ENCODE peak calls at places on chromosomes 13 and 19, in six cellular contexts. O is IMR-90, X is thyroid gland, T is H1, N is erythroblast, S is stomach. B is an unnamed sample.

GRCh38 chr13:112725346-112726017 is 35.6 kb downstream of the ATP11A start:
- DNase-seq in O (peak; percentile 62), T (no peak), N (no peak), S (no peak), X (peak; percentile 52), B (no peak)

GRCh38 chr13:82257790-82258507 is 1624.3 kb downstream of the SLITRK1 start:
- DNase-seq in O (no peak), N (no peak), T (no peak), S (no peak), X (no peak), B (no peak)

GRCh38 chr19:13071444-13072205 is 31.0 kb downstream of the LYL1 start:
- DNase-seq in T (no peak), X (no peak), O (no peak), N (no peak), S (no peak), B (no peak)

GRCh38 chr19:54903303-54903702 is 2.6 kb upstream of the NCR1 start:
- DNase-seq in T (no peak), X (no peak), S (no peak), O (no peak), N (no peak), B (no peak)

GRCh38 chr13:90258129-90258528 is 1089.4 kb upstream of the MIR17HG start:
- DNase-seq in O (no peak), S (no peak), N (no peak), T (no peak), X (no peak), B (no peak)

GRCh38 chr19:44807652-44808462 is 1.0 kb upstream of the BCAM start:
- DNase-seq in O (peak; percentile 34), T (peak; percentile 95), N (no peak), S (peak; percentile 59), X (peak; percentile 92), B (peak; percentile 34)

GRCh38 chr13:73835138-73835721 is 299.0 kb downstream of the KLF12 start:
- DNase-seq in X (no peak), T (no peak), S (no peak), N (peak; percentile 2), O (peak; percentile 56), B (no peak)

GRCh38 chr13:97235549-97236206 is 13.5 kb downstream of the MBNL2 start:
- DNase-seq in N (no peak), T (no peak), S (peak; percentile 67), X (no peak), O (no peak), B (no peak)

GRCh38 chr13:95440441-95441088 is 112.0 kb upstream of the CLDN10 start:
- DNase-seq in N (no peak), T (no peak), S (no peak), O (no peak), X (no peak), B (no peak)

GRCh38 chr19:47275866-47276461 is 1.3 kb downstream of the INAFM1 start:
- DNase-seq in X (peak; percentile 14), T (no peak), N (no peak), S (no peak), O (peak; percentile 57), B (no peak)

GRCh38 chr13:47904239-47904638 is 96.8 kb downstream of the SUCLA2 start:
- DNase-seq in X (no peak), T (no peak), N (no peak), S (no peak), O (no peak), B (no peak)

GRCh38 chr13:78239681-78240080 is 321.1 kb upstream of the EDNRB start:
- DNase-seq in T (no peak), S (no peak), X (no peak), O (peak; percentile 1), N (no peak), B (no peak)

GRCh38 chr19:16369664-16370576 is 45.3 kb downstream of the KLF2 start:
- DNase-seq in T (no peak), N (no peak), O (no peak), S (no peak), X (no peak), B (no peak)

GRCh38 chr19:39064405-39064804 is 19.8 kb upstream of the ACP7 start:
- DNase-seq in O (no peak), T (no peak), S (no peak), X (no peak), N (no peak), B (no peak)

GRCh38 chr13:80278706-80279105 is 62.2 kb downstream of the SPRY2 start:
- DNase-seq in X (no peak), T (no peak), O (no peak), S (no peak), N (no peak), B (no peak)

GRCh38 chr13:50909605-50910482 is at the start of gene RNASEH2B:
- DNase-seq in O (peak; percentile 40), N (peak; percentile 85), X (peak; percentile 73), T (no peak), S (peak; percentile 68), B (peak; percentile 38)

GRCh38 chr19:27764186-27764804 is 1448.7 kb downstream of the UQCRFS1 start:
- DNase-seq in X (no peak), N (no peak), T (no peak), S (no peak), O (no peak), B (no peak)

GRCh38 chr19:10279737-10280442 is 6.9 kb upstream of the ICAM4 start:
- DNase-seq in T (no peak), S (no peak), N (no peak), O (no peak), X (no peak), B (no peak)

GRCh38 chr19:17306285-17306714 is 628 bp downstream of the MRPL34 start:
- DNase-seq in T (no peak), N (no peak), X (peak; percentile 59), S (no peak), O (no peak), B (no peak)

GRCh38 chr19:33394006-33394722 is 20.7 kb downstream of the CEBPG start:
- DNase-seq in N (no peak), O (peak; percentile 69), T (no peak), X (no peak), S (no peak), B (no peak)

GRCh38 chr19:47132522-47132852 is 1.9 kb downstream of the SAE1 start:
- DNase-seq in N (no peak), T (no peak), O (no peak), S (no peak), X (peak; percentile 92), B (no peak)

GRCh38 chr19:3330047-3330446 is 36.3 kb upstream of the NFIC start:
- DNase-seq in T (no peak), N (no peak), S (no peak), O (no peak), X (no peak), B (no peak)
- TF ChIP-seq POLR2A in T (no peak), N (no peak), S (no peak), O (no peak), X (no peak), B (no peak)

GRCh38 chr19:40198272-40198990 is 7.2 kb downstream of the MAP3K10 start:
- DNase-seq in N (no peak), S (no peak), O (no peak), T (no peak), X (no peak), B (no peak)
- TF ChIP-seq POLR2A in N (no peak), S (no peak), O (no peak), T (no peak), X (no peak), B (no peak)

GRCh38 chr13:39655041-39655568 is 357 bp upstream of the COG6 start:
- DNase-seq in O (no peak), N (no peak), T (no peak), X (no peak), S (no peak), B (no peak)

GRCh38 chr13:39655569-39656324 is at the start of gene COG6:
- DNase-seq in O (peak; percentile 80), N (peak; percentile 90), X (peak; percentile 91), T (peak; percentile 83), S (peak; percentile 92), B (peak; percentile 87)

GRCh38 chr13:39656325-39656677 is 839 bp downstream of the COG6 start:
- DNase-seq in N (no peak), O (peak; percentile 5), T (no peak), X (no peak), S (no peak), B (no peak)
- TF ChIP-seq POLR2A in N (no peak), O (no peak), T (no peak), X (no peak), S (no peak), B (no peak)

DNA sequence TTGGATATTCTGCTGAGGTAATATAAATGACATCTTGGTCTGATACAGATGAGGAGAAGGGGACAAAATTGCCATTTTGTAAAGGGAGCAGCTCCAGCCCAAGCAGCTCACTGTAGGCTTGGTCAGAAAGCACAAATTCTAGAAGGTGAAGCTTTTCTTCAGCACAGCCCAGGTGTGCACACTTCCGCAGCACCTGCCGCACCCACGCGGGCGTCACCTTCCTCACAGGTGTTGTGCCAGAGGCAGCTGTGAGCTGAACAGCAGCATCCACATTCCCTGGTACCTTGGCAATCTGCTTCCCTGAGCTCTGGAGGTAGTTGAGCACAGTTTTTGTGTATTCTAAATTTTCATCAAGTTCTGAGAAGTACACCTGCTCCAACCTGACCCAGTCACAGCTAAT is 79.0 kb downstream of the SACS start:
- DNase-seq in T (no peak), S (no peak), O (no peak), N (no peak), X (no peak), B (no peak)
- TF ChIP-seq POLR2A in T (no peak), S (no peak), O (no peak), N (no peak), X (no peak), B (no peak)

GRCh38 chr19:48713864-48714755 is 5.4 kb downstream of the MAMSTR start:
- DNase-seq in T (peak; percentile 98), S (peak; percentile 99), N (peak; percentile 100), O (peak; percentile 98), X (peak; percentile 99), B (peak; percentile 99)
- TF ChIP-seq POLR2A in T (no peak), S (no peak), N (no peak), O (no peak), X (no peak), B (peak; percentile 85)

GRCh38 chr13:38419312-38419873 is 69.7 kb downstream of the UFM1 start:
- DNase-seq in S (no peak), N (no peak), O (no peak), T (no peak), X (no peak), B (no peak)

GRCh38 chr13:38418286-38418685 is 68.6 kb downstream of the UFM1 start:
- DNase-seq in O (no peak), X (no peak), S (no peak), T (no peak), N (no peak), B (no peak)

GRCh38 chr13:38417241-38417640 is 67.6 kb downstream of the UFM1 start:
- DNase-seq in X (no peak), T (no peak), N (no peak), S (no peak), O (no peak), B (no peak)

GRCh38 chr13:38417727-38418126 is 68.1 kb downstream of the UFM1 start:
- DNase-seq in N (peak; percentile 6), S (no peak), X (no peak), O (peak; percentile 1), T (no peak), B (no peak)

GRCh38 chr13:38415233-38415632 is 65.6 kb downstream of the UFM1 start:
- DNase-seq in S (no peak), N (no peak), O (no peak), X (no peak), T (no peak), B (no peak)
- TF ChIP-seq POLR2A in S (no peak), N (no peak), O (no peak), X (no peak), T (no peak), B (no peak)

B was measured in prostate gland.